ENCODE peak calls at places on chromosomes 12 and 14, in five cellular contexts. H, C, T, S and P are unnamed samples.

GRCh38 chr14:50501642-50502041 is 30.7 kb downstream of the MAP4K5 start:
- DNase-seq in H (peak; percentile 68), S (no peak), T (peak; percentile 81), C (no peak), P (no peak)

GRCh38 chr12:107396991-107397390 is 288.6 kb upstream of the PWP1 start:
- DNase-seq in S (no peak), T (no peak), C (no peak), H (no peak), P (no peak)

GRCh38 chr12:25743679-25744078 is 190.6 kb upstream of the LMNTD1 start:
- DNase-seq in H (no peak), C (no peak), T (no peak), S (no peak), P (no peak)

GRCh38 chr14:56322531-56322930 is 204.3 kb downstream of the PELI2 start:
- DNase-seq in S (no peak), C (no peak), T (peak; percentile 17), H (no peak), P (no peak)

GRCh38 chr12:67539946-67540345 is 108.6 kb upstream of the DYRK2 start:
- DNase-seq in C (no peak), S (no peak), T (no peak), H (no peak), P (no peak)

GRCh38 chr14:74735113-74735512 is 22.2 kb downstream of the FCF1 start:
- DNase-seq in T (no peak), H (no peak), S (no peak), C (no peak), P (no peak)

GRCh38 chr14:72812292-72812851 is 81.5 kb downstream of the DPF3 start:
- DNase-seq in S (no peak), C (no peak), H (no peak), T (no peak), P (peak; percentile 75)

GRCh38 chr12:21710944-21711343 is 53.3 kb upstream of the LDHB start:
- DNase-seq in C (no peak), T (no peak), S (no peak), H (peak; percentile 11), P (no peak)

GRCh38 chr12:89153341-89153740 is 199.0 kb downstream of the DUSP6 start:
- DNase-seq in H (no peak), C (no peak), T (no peak), S (no peak), P (peak; percentile 35)

GRCh38 chr14:88798161-88798560 is 5.4 kb upstream of the EML5 start:
- DNase-seq in T (no peak), H (no peak), S (no peak), C (no peak), P (no peak)

GRCh38 chr12:27343255-27344000 is 10.8 kb downstream of the BMAL2 start:
- DNase-seq in H (peak; percentile 88), S (no peak), C (no peak), T (peak; percentile 97), P (no peak)

GRCh38 chr14:35221462-35221861 is 70.7 kb upstream of the PSMA6 start:
- DNase-seq in T (peak; percentile 16), H (no peak), S (no peak), C (no peak), P (no peak)

GRCh38 chr12:51103977-51104376 is 20.6 kb upstream of the CSRNP2 start:
- DNase-seq in S (no peak), T (no peak), C (no peak), H (no peak), P (no peak)

GRCh38 chr12:96094201-96094600 is 58.8 kb upstream of the LTA4H start:
- DNase-seq in S (no peak), C (no peak), H (peak; percentile 11), T (no peak), P (no peak)

GRCh38 chr12:4372653-4373052 is 6.9 kb downstream of the FGF23 start:
- DNase-seq in H (no peak), T (no peak), C (no peak), S (no peak), P (no peak)

GRCh38 chr12:10385181-10385613 is 4.6 kb downstream of the KLRK1 start:
- DNase-seq in T (peak; percentile 81), S (no peak), H (no peak), C (no peak), P (no peak)

GRCh38 chr14:21040370-21040925 is 1.7 kb upstream of the RNASE7 start:
- DNase-seq in T (no peak), H (no peak), S (no peak), C (no peak), P (no peak)

GRCh38 chr12:49126852-49127763 is 4.1 kb downstream of the TUBA1B start:
- DNase-seq in T (no peak), S (no peak), C (no peak), H (no peak), P (no peak)

GRCh38 chr14:23327947-23328744 is 6.9 kb downstream of the PABPN1 start:
- DNase-seq in S (peak; percentile 50), C (no peak), T (peak; percentile 80), H (peak; percentile 69), P (peak; percentile 91)

GRCh38 chr14:54169254-54169924 is 212.8 kb upstream of the BMP4 start:
- DNase-seq in C (no peak), S (no peak), T (peak; percentile 10), H (no peak), P (no peak)

GRCh38 chr12:6178981-6179761 is 21.0 kb upstream of the CD9 start:
- DNase-seq in S (no peak), H (peak; percentile 48), T (peak; percentile 51), C (no peak), P (no peak)

GRCh38 chr12:92927436-92928116 is 1.5 kb downstream of the EEA1 start:
- DNase-seq in T (peak; percentile 77), H (peak; percentile 60), S (peak; percentile 33), C (no peak), P (peak; percentile 50)

GRCh38 chr12:72989458-72989947 is 717.3 kb downstream of the TRHDE start:
- DNase-seq in H (no peak), C (no peak), S (no peak), T (no peak), P (no peak)

GRCh38 chr14:71591929-71592328 is 340.3 kb upstream of the RGS6 start:
- DNase-seq in C (no peak), T (peak; percentile 64), H (peak; percentile 53), S (no peak), P (no peak)

GRCh38 chr12:66438601-66439000 is 136.3 kb downstream of the HELB start:
- DNase-seq in S (no peak), H (peak; percentile 42), C (no peak), T (peak; percentile 18), P (no peak)